ENCODE peak calls at places on chromosomes 2 and 18, in five cellular contexts. T, G, M, Z and O are unnamed samples.

GRCh38 chr18:70292628-70293027 is 3.8 kb downstream of the SOCS6 start:
- ATAC-seq in T (no peak), G (no peak), M (no peak), Z (no peak), O (peak)

GRCh38 chr18:78726326-78727056 is 253.1 kb upstream of the SALL3 start:
- ATAC-seq in T (no peak), G (no peak), M (no peak), Z (no peak), O (no peak)

GRCh38 chr2:30363406-30363805 is 83.6 kb upstream of the LCLAT1 start:
- ATAC-seq in T (no peak), G (no peak), M (no peak), Z (no peak), O (no peak)

GRCh38 chr18:42100917-42101316 is 145.9 kb downstream of the PIK3C3 start:
- ATAC-seq in T (no peak), G (no peak), M (no peak), Z (no peak), O (no peak)

GRCh38 chr2:48419884-48420511 is 110.0 kb upstream of the STON1 start:
- ATAC-seq in T (peak), G (peak), M (no peak), Z (no peak), O (peak)

GRCh38 chr2:177068967-177069366 is 143.6 kb upstream of the HNRNPA3 start:
- ATAC-seq in T (no peak), G (no peak), M (no peak), Z (no peak), O (no peak)

GRCh38 chr2:20728114-20728758 is 61.3 kb downstream of the GDF7 start:
- ATAC-seq in T (no peak), G (no peak), M (no peak), Z (no peak), O (no peak)

GRCh38 chr2:54558976-54559410 is 102.9 kb downstream of the SPTBN1 start:
- ATAC-seq in T (peak), G (no peak), M (peak), Z (peak), O (peak)

GRCh38 chr2:174716785-174717184 is 47.5 kb downstream of the CHRNA1 start:
- ATAC-seq in T (no peak), G (no peak), M (peak), Z (no peak), O (no peak)

GRCh38 chr2:36662638-36663037 is 33.9 kb upstream of the VIT start:
- ATAC-seq in T (no peak), G (no peak), M (no peak), Z (no peak), O (no peak)

GRCh38 chr2:190879474-190880373 is 897 bp upstream of the GLS start:
- ATAC-seq in T (peak), G (peak), M (peak), Z (peak), O (no peak)

GRCh38 chr2:199092419-199092818 is 365.3 kb downstream of the SATB2 start:
- ATAC-seq in T (no peak), G (no peak), M (no peak), Z (no peak), O (no peak)

GRCh38 chr2:101295895-101296294 is 12.6 kb downstream of the RNF149 start:
- ATAC-seq in T (no peak), G (no peak), M (no peak), Z (no peak), O (no peak)

GRCh38 chr2:111185496-111186022 is 64.8 kb downstream of the BCL2L11 start:
- ATAC-seq in T (peak), G (peak), M (no peak), Z (no peak), O (no peak)